ENCODE peak calls at places on chromosomes 5 and 9, in four cellular contexts. One of them, this sample, is unnamed.

GRCh38 chr9:126420643-126421564 is 94.3 kb downstream of the MVB12B start:
- DNase-seq in EL: peak
- DNase-seq in stimulated activated CD4-positive, alpha-beta T cell treated with anti-CD3 and anti-CD28 coated beads, Interleukin-4, amount 100 ng/mL, for 1 hour: no peak
- DNase-seq in PC-9: peak
- DNase-seq in this sample: no peak

GRCh38 chr5:9898319-9898718 is 268.2 kb upstream of the TAS2R1 start:
- DNase-seq in stimulated activated CD4-positive, alpha-beta T cell treated with anti-CD3 and anti-CD28 coated beads, Interleukin-4, amount 100 ng/mL, for 1 hour: no peak
- DNase-seq in PC-9: no peak
- DNase-seq in EL: peak
- DNase-seq in this sample: peak

GRCh38 chr9:108869092-108869725 is 7.1 kb downstream of the ACTL7A start:
- DNase-seq in stimulated activated CD4-positive, alpha-beta T cell treated with anti-CD3 and anti-CD28 coated beads, Interleukin-4, amount 100 ng/mL, for 1 hour: no peak
- DNase-seq in PC-9: peak
- DNase-seq in EL: peak
- DNase-seq in this sample: peak

GRCh38 chr9:137493163-137494103 is 34.3 kb upstream of the NSMF start:
- DNase-seq in EL: no peak
- DNase-seq in PC-9: no peak
- DNase-seq in stimulated activated CD4-positive, alpha-beta T cell treated with anti-CD3 and anti-CD28 coated beads, Interleukin-4, amount 100 ng/mL, for 1 hour: no peak
- DNase-seq in this sample: no peak

GRCh38 chr5:78540335-78541057 is 108.1 kb downstream of the LHFPL2 start:
- DNase-seq in EL: no peak
- DNase-seq in stimulated activated CD4-positive, alpha-beta T cell treated with anti-CD3 and anti-CD28 coated beads, Interleukin-4, amount 100 ng/mL, for 1 hour: no peak
- DNase-seq in PC-9: no peak
- DNase-seq in this sample: no peak

GRCh38 chr9:72065076-72065475 is 4.7 kb upstream of the C9orf57 start:
- DNase-seq in PC-9: no peak
- DNase-seq in EL: no peak
- DNase-seq in stimulated activated CD4-positive, alpha-beta T cell treated with anti-CD3 and anti-CD28 coated beads, Interleukin-4, amount 100 ng/mL, for 1 hour: no peak
- DNase-seq in this sample: peak

GRCh38 chr5:816176-816575 is 31.6 kb upstream of the ZDHHC11B start:
- DNase-seq in PC-9: no peak
- DNase-seq in EL: no peak
- DNase-seq in stimulated activated CD4-positive, alpha-beta T cell treated with anti-CD3 and anti-CD28 coated beads, Interleukin-4, amount 100 ng/mL, for 1 hour: no peak
- DNase-seq in this sample: no peak

GRCh38 chr9:76773051-76773450 is 8.8 kb downstream of the PCA3 start:
- DNase-seq in EL: no peak
- DNase-seq in PC-9: no peak
- DNase-seq in stimulated activated CD4-positive, alpha-beta T cell treated with anti-CD3 and anti-CD28 coated beads, Interleukin-4, amount 100 ng/mL, for 1 hour: no peak
- DNase-seq in this sample: no peak

GRCh38 chr5:10351199-10351881 is 2.2 kb upstream of the MARCHF6 start:
- DNase-seq in stimulated activated CD4-positive, alpha-beta T cell treated with anti-CD3 and anti-CD28 coated beads, Interleukin-4, amount 100 ng/mL, for 1 hour: no peak
- DNase-seq in EL: peak
- DNase-seq in PC-9: peak
- DNase-seq in this sample: no peak

GRCh38 chr5:29193972-29194371 is 1999.5 kb upstream of the CDH6 start:
- DNase-seq in EL: no peak
- DNase-seq in PC-9: no peak
- DNase-seq in stimulated activated CD4-positive, alpha-beta T cell treated with anti-CD3 and anti-CD28 coated beads, Interleukin-4, amount 100 ng/mL, for 1 hour: no peak
- DNase-seq in this sample: no peak

GRCh38 chr9:20990867-20991266 is 40.6 kb downstream of the HACD4 start:
- DNase-seq in PC-9: no peak
- DNase-seq in EL: no peak
- DNase-seq in stimulated activated CD4-positive, alpha-beta T cell treated with anti-CD3 and anti-CD28 coated beads, Interleukin-4, amount 100 ng/mL, for 1 hour: no peak
- DNase-seq in this sample: no peak

GRCh38 chr9:127751269-127752054 is 16.4 kb upstream of the TOR2A start:
- DNase-seq in PC-9: no peak
- DNase-seq in EL: no peak
- DNase-seq in stimulated activated CD4-positive, alpha-beta T cell treated with anti-CD3 and anti-CD28 coated beads, Interleukin-4, amount 100 ng/mL, for 1 hour: no peak
- DNase-seq in this sample: peak

GRCh38 chr9:100587375-100587774 is 9.5 kb downstream of the CAVIN4 start:
- DNase-seq in PC-9: peak
- DNase-seq in EL: peak
- DNase-seq in stimulated activated CD4-positive, alpha-beta T cell treated with anti-CD3 and anti-CD28 coated beads, Interleukin-4, amount 100 ng/mL, for 1 hour: no peak
- DNase-seq in this sample: peak

GRCh38 chr9:121353246-121353975 is 16.6 kb downstream of the STOM start:
- DNase-seq in stimulated activated CD4-positive, alpha-beta T cell treated with anti-CD3 and anti-CD28 coated beads, Interleukin-4, amount 100 ng/mL, for 1 hour: no peak
- DNase-seq in EL: no peak
- DNase-seq in PC-9: no peak
- DNase-seq in this sample: no peak

GRCh38 chr9:111965566-111966019 is 69.0 kb downstream of the UGCG start:
- DNase-seq in PC-9: peak
- DNase-seq in stimulated activated CD4-positive, alpha-beta T cell treated with anti-CD3 and anti-CD28 coated beads, Interleukin-4, amount 100 ng/mL, for 1 hour: no peak
- DNase-seq in EL: peak
- DNase-seq in this sample: peak

GRCh38 chr9:137367506-137368430 is 55.2 kb downstream of the EXD3 start:
- DNase-seq in stimulated activated CD4-positive, alpha-beta T cell treated with anti-CD3 and anti-CD28 coated beads, Interleukin-4, amount 100 ng/mL, for 1 hour: no peak
- DNase-seq in EL: no peak
- DNase-seq in PC-9: no peak
- DNase-seq in this sample: no peak

GRCh38 chr5:59943721-59944120 is 50.2 kb upstream of the PDE4D start:
- DNase-seq in PC-9: no peak
- DNase-seq in EL: no peak
- DNase-seq in stimulated activated CD4-positive, alpha-beta T cell treated with anti-CD3 and anti-CD28 coated beads, Interleukin-4, amount 100 ng/mL, for 1 hour: no peak
- DNase-seq in this sample: no peak

GRCh38 chr5:124724357-124725039 is 21.9 kb downstream of the ZNF608 start:
- DNase-seq in PC-9: no peak
- DNase-seq in EL: no peak
- DNase-seq in stimulated activated CD4-positive, alpha-beta T cell treated with anti-CD3 and anti-CD28 coated beads, Interleukin-4, amount 100 ng/mL, for 1 hour: no peak
- DNase-seq in this sample: no peak

GRCh38 chr5:137778772-137779564 is 24.8 kb upstream of the HNRNPA0 start:
- DNase-seq in PC-9: no peak
- DNase-seq in EL: peak
- DNase-seq in stimulated activated CD4-positive, alpha-beta T cell treated with anti-CD3 and anti-CD28 coated beads, Interleukin-4, amount 100 ng/mL, for 1 hour: no peak
- DNase-seq in this sample: peak

GRCh38 chr5:110413856-110414255 is 312.6 kb downstream of the TMEM232 start:
- DNase-seq in PC-9: no peak
- DNase-seq in stimulated activated CD4-positive, alpha-beta T cell treated with anti-CD3 and anti-CD28 coated beads, Interleukin-4, amount 100 ng/mL, for 1 hour: no peak
- DNase-seq in EL: peak
- DNase-seq in this sample: peak

This sample was measured in myocyte.